ENCODE peak calls at places on chromosomes 6 and 20, in seven cellular contexts. M, C, I, R, F, B and T are unnamed samples.

GRCh38 chr20:1802385-1803215 is 92.6 kb upstream of the SIRPA start:
- DNase-seq in I (peak; percentile 70), C (peak; percentile 23), B (peak; percentile 33), F (peak; percentile 87), R (peak; percentile 70), M (peak; percentile 57), T (peak; percentile 64)

GRCh38 chr6:87945966-87946365 is 101.7 kb upstream of the SPACA1 start:
- DNase-seq in R (no peak), C (no peak), B (no peak), I (no peak), M (no peak), F (no peak), T (peak; percentile 41)

GRCh38 chr6:144285798-144286502 is 815 bp downstream of the UTRN start:
- DNase-seq in R (peak; percentile 57), M (peak; percentile 39), B (peak; percentile 49), C (peak; percentile 72), I (peak; percentile 85), F (peak; percentile 32), T (peak; percentile 92)

GRCh38 chr6:149028767-149029405 is 282.1 kb downstream of the UST start:
- DNase-seq in R (peak; percentile 88), I (no peak), B (peak; percentile 78), C (no peak), F (peak; percentile 67), M (peak; percentile 80), T (no peak)

GRCh38 chr6:125201961-125202729 is 48.6 kb downstream of the TPD52L1 start:
- DNase-seq in F (no peak), R (peak; percentile 88), I (peak; percentile 43), M (peak; percentile 89), C (peak; percentile 40), B (peak; percentile 53), T (peak; percentile 57)

GRCh38 chr6:150881911-150882481 is 16.5 kb downstream of the MTHFD1L start:
- DNase-seq in C (no peak), R (peak; percentile 88), F (peak; percentile 67), I (peak; percentile 25), M (peak; percentile 99), B (peak; percentile 28), T (peak; percentile 82)

GRCh38 chr6:133314951-133315350 is 73.8 kb downstream of the EYA4 start:
- DNase-seq in I (no peak), B (no peak), M (peak; percentile 47), C (no peak), R (no peak), F (no peak), T (no peak)

GRCh38 chr6:17962436-17963031 is 24.9 kb downstream of the KIF13A start:
- DNase-seq in C (peak; percentile 84), R (no peak), M (peak; percentile 98), F (peak; percentile 82), I (peak; percentile 67), B (peak; percentile 14), T (peak; percentile 72)

GRCh38 chr20:35092524-35093244 is at the start of gene TRPC4AP:
- DNase-seq in B (peak; percentile 80), C (peak; percentile 87), R (peak; percentile 94), I (peak; percentile 92), M (peak; percentile 67), F (peak; percentile 94), T (peak; percentile 86)

GRCh38 chr6:142373268-142374089 is 71.7 kb downstream of the ADGRG6 start:
- DNase-seq in C (no peak), F (no peak), M (no peak), I (no peak), R (peak; percentile 85), B (no peak), T (no peak)

GRCh38 chr6:44010411-44011349 is 116.6 kb downstream of the MRPL14 start:
- DNase-seq in B (no peak), M (peak; percentile 98), I (peak; percentile 58), F (no peak), C (peak; percentile 65), R (peak; percentile 91), T (peak; percentile 16)

GRCh38 chr6:21914121-21914973 is 320.8 kb downstream of the SOX4 start:
- DNase-seq in B (peak; percentile 71), R (no peak), F (peak; percentile 24), I (peak; percentile 69), C (peak; percentile 29), M (peak; percentile 54), T (peak; percentile 69)

GRCh38 chr6:149423946-149424440 is 23.9 kb downstream of the SUMO4 start:
- DNase-seq in C (no peak), R (no peak), I (no peak), B (no peak), F (no peak), M (no peak), T (no peak)

GRCh38 chr20:61531553-61532345 is 279.7 kb downstream of the CDH4 start:
- DNase-seq in C (no peak), I (no peak), R (peak; percentile 34), F (no peak), B (no peak), M (peak; percentile 69), T (no peak)

GRCh38 chr6:152893187-152893586 is 89.7 kb downstream of the FBXO5 start:
- DNase-seq in C (no peak), F (no peak), M (no peak), B (no peak), I (no peak), R (no peak), T (no peak)

GRCh38 chr6:6131492-6132109 is 124.9 kb upstream of the NRN1 start:
- DNase-seq in B (no peak), R (peak; percentile 70), I (no peak), C (no peak), F (peak; percentile 22), M (no peak), T (no peak)

GRCh38 chr6:49333345-49334120 is 129.5 kb downstream of the MMUT start:
- DNase-seq in R (peak; percentile 75), F (no peak), B (no peak), I (no peak), M (peak; percentile 25), C (no peak), T (no peak)

GRCh38 chr6:138004423-138005287 is 102.6 kb downstream of the PERP start:
- DNase-seq in I (no peak), R (peak; percentile 64), F (no peak), B (peak; percentile 54), C (no peak), M (no peak), T (no peak)

GRCh38 chr6:31777667-31778050 is 531 bp upstream of the VWA7 start:
- DNase-seq in C (no peak), B (no peak), I (no peak), M (no peak), R (no peak), F (no peak), T (no peak)
- H3K36me3 ChIP-seq in C (peaks cover 42% of the 10 kb centered on the region), B (peaks cover 50% of the 10 kb centered on the region), I (peaks cover 4% of the 10 kb centered on the region), M (no peaks in the 10 kb centered on the region), R (peaks cover 40% of the 10 kb centered on the region), F (peaks cover 39% of the 10 kb centered on the region), T (peaks cover 27% of the 10 kb centered on the region)

DNA sequence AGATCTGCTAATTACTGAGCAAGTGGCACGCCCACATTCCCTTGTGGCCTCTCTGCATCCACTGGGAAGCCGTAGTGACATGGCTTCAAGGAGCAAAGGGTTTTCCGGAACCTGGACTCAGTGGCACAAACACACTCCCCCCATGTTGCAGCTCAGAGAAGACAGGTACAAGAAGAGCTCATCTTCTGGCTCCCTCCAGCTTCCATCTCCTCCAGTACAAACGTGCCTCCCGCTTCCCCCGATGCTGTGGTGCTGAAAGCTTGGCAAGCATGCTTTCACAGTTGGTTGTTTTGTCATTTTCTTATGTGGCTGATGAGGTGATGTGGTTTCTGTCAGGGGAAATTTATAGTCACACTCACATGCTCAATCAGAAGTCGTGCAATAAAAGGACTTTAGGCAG is 258.5 kb downstream of the KIF16B start:
- DNase-seq in I (no peak), B (no peak), R (no peak), M (no peak), C (no peak), F (no peak), T (no peak)
- H3K27ac ChIP-seq in I (no peak overlapping the region), B (no peak overlapping the region), R (no peak overlapping the region), M (no peak overlapping the region), C (no peak overlapping the region), F (no peak overlapping the region), T (no peak overlapping the region)

GRCh38 chr6:83180396-83180950 is 12.6 kb downstream of the PGM3 start:
- DNase-seq in R (no peak), B (no peak), M (no peak), I (no peak), C (no peak), F (no peak), T (no peak)
- H3K36me3 ChIP-seq in R (peaks cover 32% of the 10 kb centered on the region), B (peaks cover 73% of the 10 kb centered on the region), M (peaks cover 71% of the 10 kb centered on the region), I (peaks cover 29% of the 10 kb centered on the region), C (peaks cover 60% of the 10 kb centered on the region), F (peaks cover 83% of the 10 kb centered on the region), T (peaks cover 65% of the 10 kb centered on the region)

GRCh38 chr6:167154291-167154690 is 3.5 kb downstream of the GPR31 start:
- DNase-seq in C (no peak), B (no peak), I (no peak), F (no peak), M (no peak), R (no peak), T (no peak)

GRCh38 chr6:167154895-167155294 is 2.9 kb downstream of the GPR31 start:
- DNase-seq in M (no peak), C (no peak), R (no peak), I (no peak), F (no peak), B (no peak), T (no peak)

GRCh38 chr6:167152858-167153257 is 4.9 kb downstream of the GPR31 start:
- DNase-seq in C (no peak), B (no peak), M (no peak), R (no peak), F (no peak), I (no peak), T (no peak)

GRCh38 chr6:167151648-167152047 is 6.1 kb downstream of the GPR31 start:
- DNase-seq in C (no peak), M (no peak), I (no peak), B (no peak), F (no peak), R (no peak), T (no peak)

GRCh38 chr6:167153523-167153959 is 4.2 kb downstream of the GPR31 start:
- DNase-seq in B (peak; percentile 13), M (peak; percentile 67), C (no peak), F (no peak), R (peak; percentile 5), I (no peak), T (no peak)
- H3K27ac ChIP-seq in B (no peak overlapping the region), M (no peak overlapping the region), C (no peak overlapping the region), F (no peak overlapping the region), R (no peak overlapping the region), I (no peak overlapping the region), T (no peak overlapping the region)

GRCh38 chr20:10286356-10286755 is 67.7 kb downstream of the SNAP25 start:
- DNase-seq in C (no peak), R (no peak), B (no peak), F (no peak), I (no peak), M (no peak), T (no peak)
- H3K36me3 ChIP-seq in C (no peaks in the 10 kb centered on the region), R (no peaks in the 10 kb centered on the region), B (no peaks in the 10 kb centered on the region), F (peaks cover 6% of the 10 kb centered on the region), I (no peaks in the 10 kb centered on the region), M (no peaks in the 10 kb centered on the region), T (no peaks in the 10 kb centered on the region)

GRCh38 chr20:33431797-33432381 is 11.7 kb downstream of the SNTA1 start:
- DNase-seq in M (no peak), C (no peak), B (no peak), I (no peak), F (no peak), R (no peak), T (no peak)
- H3K27ac ChIP-seq in M (no peak overlapping the region), C (peak overlapping the region; percentile 97), B (peak overlapping the region; percentile 93), I (peak overlapping the region; percentile 82), F (no peak overlapping the region), R (no peak overlapping the region), T (peak overlapping the region; percentile 93)